ENCODE peak calls at places on chromosomes 11 and 22, in five cellular contexts. U is IMR-90, N is mesendoderm, A is H9, G is H1. S is an unnamed sample.

GRCh38 chr11:14065153-14065552 is 102.6 kb downstream of the SPON1 start:
- DNase-seq in A (no peak), G (no peak), U (no peak), N (no peak), S (no peak)

GRCh38 chr22:42752912-42753311 is 32.2 kb upstream of the A4GALT start:
- DNase-seq in U (no peak), G (no peak), A (no peak), N (no peak), S (no peak)

GRCh38 chr11:65357856-65358356 is 3.4 kb downstream of the TIGD3 start:
- DNase-seq in G (no peak), N (no peak), U (no peak), A (no peak), S (no peak)

GRCh38 chr11:118305726-118306125 is 1.2 kb downstream of the CD3E start:
- DNase-seq in N (no peak), U (no peak), G (no peak), A (no peak), S (no peak)

GRCh38 chr11:27085605-27086004 is 45.0 kb downstream of the BBOX1 start:
- DNase-seq in A (no peak), G (no peak), U (no peak), N (no peak), S (no peak)

GRCh38 chr22:30425327-30425615 is 297 bp upstream of the MTFP1 start:
- DNase-seq in U (no peak), G (no peak), N (no peak), A (no peak), S (no peak)

GRCh38 chr11:131859811-131860210 is 489.4 kb downstream of the NTM start:
- DNase-seq in U (peak; percentile 77), G (no peak), A (no peak), N (no peak), S (no peak)

GRCh38 chr11:67504950-67505561 is at the start of gene PITPNM1:
- DNase-seq in A (peak; percentile 76), U (peak; percentile 24), G (peak; percentile 88), N (peak; percentile 80), S (peak; percentile 82)

GRCh38 chr22:19108807-19109197 is 13.4 kb downstream of the DGCR2 start:
- DNase-seq in U (no peak), G (no peak), A (no peak), N (no peak), S (no peak)

GRCh38 chr11:74269161-74269809 is 42.2 kb downstream of the P4HA3 start:
- DNase-seq in G (no peak), A (no peak), U (peak; percentile 90), N (no peak), S (no peak)

GRCh38 chr11:13277719-13278619 is at the start of gene BMAL1:
- DNase-seq in A (peak; percentile 37), N (peak; percentile 44), U (no peak), G (peak; percentile 75), S (no peak)

GRCh38 chr22:42180349-42180842 is 49.8 kb upstream of the CYP2D6 start:
- DNase-seq in U (peak; percentile 34), G (no peak), A (no peak), N (no peak), S (no peak)

GRCh38 chr11:61482513-61482912 is 26.0 kb upstream of the LRRC10B start:
- DNase-seq in U (no peak), N (peak; percentile 81), A (peak; percentile 89), G (peak; percentile 96), S (peak; percentile 36)

DNA sequence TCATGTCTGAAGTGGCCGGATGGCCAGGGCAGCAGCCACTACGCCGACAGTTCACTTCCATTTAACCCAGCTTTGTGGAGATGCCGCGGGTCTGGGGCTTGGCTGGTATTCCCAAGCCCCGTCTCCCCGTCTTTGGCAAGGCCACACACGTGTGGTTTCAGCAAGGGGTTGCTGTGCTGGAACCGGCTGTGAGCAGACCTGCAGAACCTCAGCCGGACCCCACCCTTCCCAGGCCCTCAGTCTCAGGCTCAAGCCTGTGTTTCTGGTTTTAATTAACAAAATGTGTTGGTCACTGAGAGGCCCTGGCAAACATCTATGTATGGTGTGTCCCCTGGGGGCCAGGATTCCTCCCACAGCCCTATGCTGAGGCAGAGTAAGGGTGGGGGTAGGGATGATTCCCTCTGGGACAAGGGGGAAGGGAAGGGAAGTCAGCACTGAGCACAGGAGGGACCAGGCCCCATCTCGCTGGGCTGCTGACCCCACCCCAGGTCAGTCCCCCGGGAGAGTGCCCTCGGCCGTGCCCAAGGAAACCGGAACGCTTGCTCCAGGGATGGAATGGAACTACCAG is 9.3 kb downstream of the OSBPL5 start:
- DNase-seq in G (no peak), N (no peak), A (no peak), U (no peak), S (no peak)
- H3K4me1 ChIP-seq in G (peaks cover 3% of the 10 kb centered on the region), N (no peaks in the 10 kb centered on the region), A (peaks cover 2% of the 10 kb centered on the region), U (peaks cover 51% of the 10 kb centered on the region), S (peaks cover 51% of the 10 kb centered on the region)

GRCh38 chr22:40276877-40277823 is 69.2 kb upstream of the ADSL start:
- DNase-seq in U (peak; percentile 51), G (no peak), N (no peak), A (no peak), S (no peak)

GRCh38 chr22:40281717-40282116 is 64.6 kb upstream of the ADSL start:
- DNase-seq in N (no peak), G (no peak), U (no peak), A (no peak), S (no peak)

GRCh38 chr22:40273319-40273718 is 73.0 kb upstream of the ADSL start:
- DNase-seq in A (no peak), G (no peak), N (no peak), U (no peak), S (no peak)

DNA sequence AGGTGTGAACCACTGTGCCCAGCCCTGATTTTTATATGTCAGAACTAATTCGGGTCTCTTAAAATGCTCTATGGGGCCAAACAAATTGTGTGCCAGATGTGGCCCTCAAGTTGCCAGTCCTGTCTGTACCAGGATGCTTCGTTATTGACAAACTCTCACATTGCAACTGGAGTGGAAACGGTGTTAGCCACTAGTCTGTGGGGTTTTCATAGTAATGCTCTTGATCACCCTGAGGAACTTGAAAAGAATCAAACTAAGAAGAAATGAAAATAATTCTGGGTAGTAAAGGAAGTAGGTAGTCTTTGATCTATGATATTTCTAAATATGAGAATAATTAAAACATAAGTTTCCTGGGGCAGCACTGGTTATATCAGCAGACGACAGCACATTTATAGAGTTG is 67.3 kb upstream of the ADSL start:
- DNase-seq in U (no peak), G (no peak), N (no peak), A (no peak), S (no peak)
- H3K23ac ChIP-seq in U (no peak overlapping the region), G (no peak overlapping the region), N (no peak overlapping the region), A (no peak overlapping the region), S (no peak overlapping the region)

GRCh38 chr22:29200901-29201300 is 4.8 kb upstream of the EMID1 start:
- DNase-seq in A (no peak), U (no peak), G (no peak), N (no peak), S (no peak)
- H3K4me1 ChIP-seq in A (no peaks in the 10 kb centered on the region), U (peaks cover 9% of the 10 kb centered on the region), G (peaks cover 3% of the 10 kb centered on the region), N (no peaks in the 10 kb centered on the region), S (peaks cover 2% of the 10 kb centered on the region)

GRCh38 chr11:30002157-30002556 is 14.7 kb downstream of the KCNA4 start:
- DNase-seq in U (no peak), G (no peak), A (no peak), N (peak; percentile 59), S (peak; percentile 49)

GRCh38 chr11:30000986-30001385 is 15.8 kb downstream of the KCNA4 start:
- DNase-seq in U (no peak), G (no peak), A (no peak), N (peak; percentile 15), S (no peak)

GRCh38 chr11:30008946-30009525 is 7.8 kb downstream of the KCNA4 start:
- DNase-seq in N (no peak), G (no peak), A (no peak), U (no peak), S (peak; percentile 21)

GRCh38 chr11:30012346-30012745 is 4.5 kb downstream of the KCNA4 start:
- DNase-seq in N (no peak), U (no peak), A (no peak), G (no peak), S (no peak)

DNA sequence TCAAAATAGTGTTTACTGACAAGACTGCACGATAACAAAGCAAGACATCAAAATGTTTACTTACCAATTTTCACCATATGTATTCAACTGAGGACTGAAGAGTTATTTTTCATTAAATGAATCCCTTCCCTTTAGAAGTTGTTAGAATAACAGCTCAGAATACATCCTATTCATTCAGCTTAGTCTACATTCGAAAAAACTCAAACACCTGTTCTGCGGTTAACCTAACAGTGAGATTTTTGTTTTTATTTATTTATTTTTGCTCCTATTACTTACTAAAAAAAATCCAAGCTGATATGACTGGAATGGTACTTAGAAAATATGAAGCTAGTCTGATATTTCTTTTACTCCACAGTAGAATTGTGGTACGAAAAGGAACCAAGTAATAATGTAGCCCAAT is 10.0 kb downstream of the KCNA4 start:
- DNase-seq in A (no peak), U (no peak), G (no peak), N (no peak), S (no peak)
- H3K23ac ChIP-seq in A (no peak overlapping the region), U (no peak overlapping the region), G (no peak overlapping the region), N (no peak overlapping the region), S (no peak overlapping the region)

GRCh38 chr11:92272651-92273050 is 48.0 kb downstream of the FAT3 start:
- DNase-seq in U (no peak), G (no peak), N (no peak), A (no peak), S (no peak)
- H3K4me1 ChIP-seq in U (peaks cover 2% of the 10 kb centered on the region), G (peaks cover 8% of the 10 kb centered on the region), N (peaks cover 3% of the 10 kb centered on the region), A (peaks cover 3% of the 10 kb centered on the region), S (peaks cover 4% of the 10 kb centered on the region)

GRCh38 chr22:37329239-37330140 is 47.2 kb downstream of the CYTH4 start:
- DNase-seq in G (no peak), N (no peak), U (peak; percentile 31), A (no peak), S (no peak)
- H3K23ac ChIP-seq in G (no peak overlapping the region), N (no peak overlapping the region), U (peak overlapping the region; percentile 31), A (no peak overlapping the region), S (no peak overlapping the region)

GRCh38 chr22:25478111-25478510 is 86.4 kb upstream of the GRK3 start:
- DNase-seq in G (no peak), A (no peak), U (no peak), N (no peak), S (no peak)

GRCh38 chr22:25478573-25478972 is 85.9 kb upstream of the GRK3 start:
- DNase-seq in A (no peak), G (no peak), U (no peak), N (no peak), S (no peak)

GRCh38 chr22:25472382-25472781 is 92.1 kb upstream of the GRK3 start:
- DNase-seq in N (no peak), A (no peak), G (no peak), U (no peak), S (no peak)

GRCh38 chr22:25477358-25477757 is 87.1 kb upstream of the GRK3 start:
- DNase-seq in N (no peak), G (no peak), U (no peak), A (no peak), S (no peak)

GRCh38 chr22:25475554-25476022 is 88.9 kb upstream of the GRK3 start:
- DNase-seq in N (peak; percentile 46), A (no peak), G (no peak), U (peak; percentile 72), S (no peak)
- H3K4me1 ChIP-seq in N (no peaks in the 10 kb centered on the region), A (no peaks in the 10 kb centered on the region), G (no peaks in the 10 kb centered on the region), U (peaks cover 5% of the 10 kb centered on the region), S (no peaks in the 10 kb centered on the region)